ENCODE peak calls at places on chromosomes 16 and 17, in nine cellular contexts. One of them, this sample, is unnamed.

GRCh38 chr17:47802341-47803022 is 19.1 kb downstream of the OSBPL7 start:
- DNase-seq in body of pancreas: peak; percentile 63
- DNase-seq in stimulated activated CD8-positive, alpha-beta memory T cell treated with anti-CD3 and anti-CD28 coated beads, Interleukin-4, amount 100 ng/mL, for 24 hours: peak; percentile 34
- DNase-seq in GM13977: peak; percentile 86
- DNase-seq in AML-193: peak; percentile 65
- DNase-seq in activated CD8-positive, alpha-beta T cell treated with anti-CD3 and anti-CD28 coated beads for 36 hours: peak; percentile 71
- DNase-seq in GM04503: no peak
- DNase-seq in CMK: no peak
- DNase-seq in lung microvascular endothelial cell: peak; percentile 54
- DNase-seq in this sample: no peak

GRCh38 chr16:87303431-87303930 is 13.7 kb downstream of the C16orf95 start:
- DNase-seq in stimulated activated CD8-positive, alpha-beta memory T cell treated with anti-CD3 and anti-CD28 coated beads, Interleukin-4, amount 100 ng/mL, for 24 hours: no peak
- DNase-seq in activated CD8-positive, alpha-beta T cell treated with anti-CD3 and anti-CD28 coated beads for 36 hours: no peak
- DNase-seq in CMK: no peak
- DNase-seq in lung microvascular endothelial cell: no peak
- DNase-seq in body of pancreas: no peak
- DNase-seq in GM13977: no peak
- DNase-seq in AML-193: no peak
- DNase-seq in GM04503: no peak
- DNase-seq in this sample: no peak

GRCh38 chr17:16950488-16950887 is 21.4 kb downstream of the TNFRSF13B start:
- DNase-seq in CMK: no peak
- DNase-seq in stimulated activated CD8-positive, alpha-beta memory T cell treated with anti-CD3 and anti-CD28 coated beads, Interleukin-4, amount 100 ng/mL, for 24 hours: no peak
- DNase-seq in lung microvascular endothelial cell: no peak
- DNase-seq in GM04503: no peak
- DNase-seq in body of pancreas: no peak
- DNase-seq in GM13977: no peak
- DNase-seq in activated CD8-positive, alpha-beta T cell treated with anti-CD3 and anti-CD28 coated beads for 36 hours: no peak
- DNase-seq in AML-193: no peak
- DNase-seq in this sample: no peak

GRCh38 chr17:19414396-19415280 is 3.6 kb downstream of the RNF112 start:
- DNase-seq in lung microvascular endothelial cell: no peak
- DNase-seq in GM13977: no peak
- DNase-seq in GM04503: no peak
- DNase-seq in stimulated activated CD8-positive, alpha-beta memory T cell treated with anti-CD3 and anti-CD28 coated beads, Interleukin-4, amount 100 ng/mL, for 24 hours: no peak
- DNase-seq in AML-193: no peak
- DNase-seq in activated CD8-positive, alpha-beta T cell treated with anti-CD3 and anti-CD28 coated beads for 36 hours: no peak
- DNase-seq in body of pancreas: no peak
- DNase-seq in CMK: no peak
- DNase-seq in this sample: no peak

GRCh38 chr16:88589441-88589840 is 19.2 kb downstream of the ZC3H18 start:
- DNase-seq in activated CD8-positive, alpha-beta T cell treated with anti-CD3 and anti-CD28 coated beads for 36 hours: no peak
- DNase-seq in GM13977: no peak
- DNase-seq in CMK: no peak
- DNase-seq in lung microvascular endothelial cell: no peak
- DNase-seq in GM04503: no peak
- DNase-seq in body of pancreas: no peak
- DNase-seq in AML-193: no peak
- DNase-seq in stimulated activated CD8-positive, alpha-beta memory T cell treated with anti-CD3 and anti-CD28 coated beads, Interleukin-4, amount 100 ng/mL, for 24 hours: no peak
- DNase-seq in this sample: no peak

GRCh38 chr16:69294051-69294450 is 17.1 kb upstream of the VPS4A start:
- DNase-seq in body of pancreas: no peak
- DNase-seq in CMK: no peak
- DNase-seq in lung microvascular endothelial cell: no peak
- DNase-seq in activated CD8-positive, alpha-beta T cell treated with anti-CD3 and anti-CD28 coated beads for 36 hours: no peak
- DNase-seq in stimulated activated CD8-positive, alpha-beta memory T cell treated with anti-CD3 and anti-CD28 coated beads, Interleukin-4, amount 100 ng/mL, for 24 hours: no peak
- DNase-seq in GM04503: no peak
- DNase-seq in AML-193: no peak
- DNase-seq in GM13977: no peak
- DNase-seq in this sample: no peak

GRCh38 chr16:13909872-13910303 is 10.1 kb upstream of the ERCC4 start:
- DNase-seq in GM13977: no peak
- DNase-seq in GM04503: peak; percentile 35
- DNase-seq in AML-193: no peak
- DNase-seq in body of pancreas: peak; percentile 97
- DNase-seq in stimulated activated CD8-positive, alpha-beta memory T cell treated with anti-CD3 and anti-CD28 coated beads, Interleukin-4, amount 100 ng/mL, for 24 hours: no peak
- DNase-seq in CMK: no peak
- DNase-seq in lung microvascular endothelial cell: no peak
- DNase-seq in activated CD8-positive, alpha-beta T cell treated with anti-CD3 and anti-CD28 coated beads for 36 hours: no peak
- DNase-seq in this sample: no peak

GRCh38 chr17:17191961-17192381 is 14.2 kb downstream of the PLD6 start:
- DNase-seq in stimulated activated CD8-positive, alpha-beta memory T cell treated with anti-CD3 and anti-CD28 coated beads, Interleukin-4, amount 100 ng/mL, for 24 hours: no peak
- DNase-seq in AML-193: no peak
- DNase-seq in lung microvascular endothelial cell: peak; percentile 20
- DNase-seq in activated CD8-positive, alpha-beta T cell treated with anti-CD3 and anti-CD28 coated beads for 36 hours: no peak
- DNase-seq in GM04503: no peak
- DNase-seq in body of pancreas: no peak
- DNase-seq in GM13977: no peak
- DNase-seq in CMK: no peak
- DNase-seq in this sample: no peak

GRCh38 chr16:29663829-29664132 is 734 bp downstream of the SPN start:
- DNase-seq in activated CD8-positive, alpha-beta T cell treated with anti-CD3 and anti-CD28 coated beads for 36 hours: no peak
- DNase-seq in GM04503: no peak
- DNase-seq in lung microvascular endothelial cell: no peak
- DNase-seq in body of pancreas: no peak
- DNase-seq in AML-193: no peak
- DNase-seq in GM13977: no peak
- DNase-seq in CMK: no peak
- DNase-seq in stimulated activated CD8-positive, alpha-beta memory T cell treated with anti-CD3 and anti-CD28 coated beads, Interleukin-4, amount 100 ng/mL, for 24 hours: no peak
- DNase-seq in this sample: no peak

GRCh38 chr17:40447148-40447644 is 3.9 kb downstream of the IGFBP4 start:
- DNase-seq in GM13977: no peak
- DNase-seq in CMK: no peak
- DNase-seq in GM04503: no peak
- DNase-seq in stimulated activated CD8-positive, alpha-beta memory T cell treated with anti-CD3 and anti-CD28 coated beads, Interleukin-4, amount 100 ng/mL, for 24 hours: no peak
- DNase-seq in lung microvascular endothelial cell: peak; percentile 25
- DNase-seq in body of pancreas: peak; percentile 53
- DNase-seq in AML-193: no peak
- DNase-seq in activated CD8-positive, alpha-beta T cell treated with anti-CD3 and anti-CD28 coated beads for 36 hours: no peak
- DNase-seq in this sample: no peak

GRCh38 chr17:2716649-2717048 is 5.1 kb upstream of the CLUH start:
- DNase-seq in stimulated activated CD8-positive, alpha-beta memory T cell treated with anti-CD3 and anti-CD28 coated beads, Interleukin-4, amount 100 ng/mL, for 24 hours: no peak
- DNase-seq in CMK: no peak
- DNase-seq in GM13977: no peak
- DNase-seq in lung microvascular endothelial cell: no peak
- DNase-seq in AML-193: no peak
- DNase-seq in GM04503: no peak
- DNase-seq in activated CD8-positive, alpha-beta T cell treated with anti-CD3 and anti-CD28 coated beads for 36 hours: no peak
- DNase-seq in body of pancreas: no peak
- DNase-seq in this sample: no peak

GRCh38 chr17:65987988-65988387 is 203.9 kb downstream of the CEP112 start:
- DNase-seq in AML-193: peak; percentile 30
- DNase-seq in GM04503: no peak
- DNase-seq in GM13977: peak; percentile 4
- DNase-seq in stimulated activated CD8-positive, alpha-beta memory T cell treated with anti-CD3 and anti-CD28 coated beads, Interleukin-4, amount 100 ng/mL, for 24 hours: no peak
- DNase-seq in CMK: no peak
- DNase-seq in body of pancreas: peak; percentile 26
- DNase-seq in activated CD8-positive, alpha-beta T cell treated with anti-CD3 and anti-CD28 coated beads for 36 hours: no peak
- DNase-seq in lung microvascular endothelial cell: peak; percentile 66
- DNase-seq in this sample: peak; percentile 6

GRCh38 chr17:80455328-80455710 is 21.1 kb downstream of the NPTX1 start:
- DNase-seq in GM13977: peak; percentile 84
- DNase-seq in lung microvascular endothelial cell: no peak
- DNase-seq in CMK: no peak
- DNase-seq in activated CD8-positive, alpha-beta T cell treated with anti-CD3 and anti-CD28 coated beads for 36 hours: peak; percentile 56
- DNase-seq in body of pancreas: peak; percentile 49
- DNase-seq in GM04503: no peak
- DNase-seq in stimulated activated CD8-positive, alpha-beta memory T cell treated with anti-CD3 and anti-CD28 coated beads, Interleukin-4, amount 100 ng/mL, for 24 hours: peak; percentile 28
- DNase-seq in AML-193: peak; percentile 42
- DNase-seq in this sample: no peak

GRCh38 chr17:64005734-64006167 is 7.6 kb downstream of the PRR29 start:
- DNase-seq in GM13977: peak; percentile 8
- DNase-seq in body of pancreas: peak; percentile 48
- DNase-seq in stimulated activated CD8-positive, alpha-beta memory T cell treated with anti-CD3 and anti-CD28 coated beads, Interleukin-4, amount 100 ng/mL, for 24 hours: no peak
- DNase-seq in lung microvascular endothelial cell: peak; percentile 58
- DNase-seq in CMK: no peak
- DNase-seq in GM04503: no peak
- DNase-seq in activated CD8-positive, alpha-beta T cell treated with anti-CD3 and anti-CD28 coated beads for 36 hours: no peak
- DNase-seq in AML-193: no peak
- DNase-seq in this sample: no peak

GRCh38 chr16:20344630-20345029 is 7.9 kb downstream of the UMOD start:
- DNase-seq in CMK: no peak
- DNase-seq in lung microvascular endothelial cell: no peak
- DNase-seq in activated CD8-positive, alpha-beta T cell treated with anti-CD3 and anti-CD28 coated beads for 36 hours: no peak
- DNase-seq in GM04503: no peak
- DNase-seq in body of pancreas: no peak
- DNase-seq in stimulated activated CD8-positive, alpha-beta memory T cell treated with anti-CD3 and anti-CD28 coated beads, Interleukin-4, amount 100 ng/mL, for 24 hours: no peak
- DNase-seq in GM13977: no peak
- DNase-seq in AML-193: no peak
- DNase-seq in this sample: no peak

GRCh38 chr16:79430129-79430789 is 170.3 kb downstream of the MAF start:
- DNase-seq in GM04503: no peak
- DNase-seq in lung microvascular endothelial cell: no peak
- DNase-seq in CMK: no peak
- DNase-seq in activated CD8-positive, alpha-beta T cell treated with anti-CD3 and anti-CD28 coated beads for 36 hours: no peak
- DNase-seq in GM13977: no peak
- DNase-seq in stimulated activated CD8-positive, alpha-beta memory T cell treated with anti-CD3 and anti-CD28 coated beads, Interleukin-4, amount 100 ng/mL, for 24 hours: no peak
- DNase-seq in AML-193: no peak
- DNase-seq in body of pancreas: no peak
- DNase-seq in this sample: no peak

GRCh38 chr17:27954521-27955495 is 61.6 kb upstream of the LYRM9 start:
- DNase-seq in body of pancreas: peak; percentile 13
- DNase-seq in CMK: no peak
- DNase-seq in GM13977: no peak
- DNase-seq in GM04503: no peak
- DNase-seq in AML-193: no peak
- DNase-seq in lung microvascular endothelial cell: no peak
- DNase-seq in activated CD8-positive, alpha-beta T cell treated with anti-CD3 and anti-CD28 coated beads for 36 hours: no peak
- DNase-seq in stimulated activated CD8-positive, alpha-beta memory T cell treated with anti-CD3 and anti-CD28 coated beads, Interleukin-4, amount 100 ng/mL, for 24 hours: no peak
- DNase-seq in this sample: no peak

GRCh38 chr17:13491916-13492315 is 109.8 kb downstream of the HS3ST3A1 start:
- DNase-seq in AML-193: no peak
- DNase-seq in body of pancreas: no peak
- DNase-seq in stimulated activated CD8-positive, alpha-beta memory T cell treated with anti-CD3 and anti-CD28 coated beads, Interleukin-4, amount 100 ng/mL, for 24 hours: no peak
- DNase-seq in GM13977: no peak
- DNase-seq in activated CD8-positive, alpha-beta T cell treated with anti-CD3 and anti-CD28 coated beads for 36 hours: no peak
- DNase-seq in GM04503: no peak
- DNase-seq in CMK: no peak
- DNase-seq in lung microvascular endothelial cell: no peak
- DNase-seq in this sample: no peak